ENCODE peak calls at places on chromosomes 16 and 17, in nine cellular contexts. T is hepatocyte; L is adrenal gland; Q is sigmoid colon; P is esophagus squamous epithelium; S is upper lobe of right lung; J is CD8-positive, alpha-beta T cell; O is neural progenitor cell; V is right atrium auricular region. E is an unnamed sample. For H3K36me3 and H3K27me3, the result is how much of the 10 kb centered on the place peaks cover.

GRCh38 chr17:52157161-52157560 is 1.4 kb downstream of the CA10 start:
- DNase-seq in T (no peak), Q (no peak), L (no peak), O (no peak), J (no peak), V (no peak), P (no peak), S (no peak), E (peak)

GRCh38 chr17:40326014-40326831 is 17.2 kb downstream of the RARA start:
- DNase-seq in T (no peak), L (no peak), J (peak), V (no peak), S (no peak), Q (no peak), P (no peak), O (no peak), E (no peak)

GRCh38 chr17:39738568-39738901 is 797 bp downstream of the GRB7 start:
- DNase-seq in Q (no peak), J (peak), O (peak), T (peak), V (no peak), L (no peak), P (no peak), S (no peak), E (peak)

GRCh38 chr16:22670551-22670970 is 143.4 kb upstream of the HS3ST2 start:
- DNase-seq in P (no peak), V (peak), L (no peak), Q (peak), O (peak), T (no peak), S (no peak), J (no peak), E (peak)

GRCh38 chr17:40251576-40251975 is 32.5 kb downstream of the WIPF2 start:
- DNase-seq in T (peak), P (no peak), S (no peak), Q (peak), V (no peak), O (no peak), L (peak), J (no peak), E (no peak)

GRCh38 chr17:27390540-27390939 is 65.7 kb upstream of the KSR1 start:
- DNase-seq in T (no peak), V (no peak), L (no peak), O (no peak), S (no peak), Q (no peak), P (no peak), J (no peak), E (no peak)

GRCh38 chr17:3904486-3904885 is 11.6 kb upstream of the CAMKK1 start:
- DNase-seq in J (no peak), P (no peak), O (no peak), L (no peak), Q (no peak), S (no peak), V (no peak), T (no peak), E (peak)

GRCh38 chr16:48542020-48542473 is 67.9 kb downstream of the N4BP1 start:
- DNase-seq in V (peak), P (no peak), L (peak), T (peak), Q (peak), S (peak), J (no peak), O (peak), E (peak)

GRCh38 chr17:65055708-65056638 is 567 bp downstream of the GNA13 start:
- DNase-seq in J (peak), V (peak), O (peak), P (no peak), S (peak), Q (peak), T (peak), L (peak), E (peak)

GRCh38 chr16:53785044-53785443 is 81.1 kb downstream of the FTO start:
- DNase-seq in T (no peak), L (no peak), V (no peak), S (no peak), O (no peak), P (no peak), Q (no peak), J (no peak), E (no peak)

GRCh38 chr17:42097691-42098661 is at the start of gene ZNF385C:
- DNase-seq in Q (no peak), L (no peak), J (peak), T (peak), V (no peak), P (no peak), O (peak), S (no peak), E (peak)

GRCh38 chr17:72954595-72954994 is 137.9 kb downstream of the SLC39A11 start:
- DNase-seq in V (no peak), P (no peak), J (no peak), O (no peak), S (no peak), Q (no peak), T (no peak), L (peak), E (no peak)

GRCh38 chr17:79137791-79138190 is 63.2 kb downstream of the ENGASE start:
- DNase-seq in L (no peak), O (no peak), S (no peak), V (no peak), P (no peak), Q (no peak), J (no peak), T (no peak), E (no peak)

GRCh38 chr17:66963521-66964082 is 905 bp upstream of the CACNG4 start:
- DNase-seq in J (no peak), L (no peak), Q (no peak), P (no peak), T (no peak), S (no peak), O (peak), V (no peak), E (peak)

GRCh38 chr16:68100504-68100903 is 15.3 kb downstream of the NFATC3 start:
- DNase-seq in T (no peak), L (no peak), J (no peak), Q (no peak), S (no peak), O (no peak), P (no peak), V (no peak), E (no peak)

GRCh38 chr16:75019007-75019406 is 20.2 kb downstream of the ZNRF1 start:
- DNase-seq in V (no peak), L (no peak), Q (no peak), O (no peak), T (no peak), J (no peak), P (no peak), S (no peak), E (no peak)

GRCh38 chr17:17325228-17325627 is 22.1 kb downstream of the NT5M start:
- DNase-seq in O (no peak), L (no peak), V (no peak), J (no peak), P (no peak), T (no peak), Q (no peak), S (no peak), E (no peak)

GRCh38 chr17:49715221-49715620 is 7.5 kb upstream of the SLC35B1 start:
- DNase-seq in P (no peak), V (no peak), J (peak), O (no peak), T (no peak), S (no peak), Q (no peak), L (no peak), E (no peak)

GRCh38 chr17:78185981-78186688 is 717 bp downstream of the TK1 start:
- DNase-seq in O (peak), T (no peak), S (peak), J (no peak), L (peak), V (no peak), P (no peak), Q (no peak), E (no peak)

GRCh38 chr16:67528222-67528869 is at the start of gene RIPOR1:
- DNase-seq in T (peak), J (peak), S (peak), O (peak), Q (peak), P (no peak), L (peak), V (no peak), E (peak)

DNA sequence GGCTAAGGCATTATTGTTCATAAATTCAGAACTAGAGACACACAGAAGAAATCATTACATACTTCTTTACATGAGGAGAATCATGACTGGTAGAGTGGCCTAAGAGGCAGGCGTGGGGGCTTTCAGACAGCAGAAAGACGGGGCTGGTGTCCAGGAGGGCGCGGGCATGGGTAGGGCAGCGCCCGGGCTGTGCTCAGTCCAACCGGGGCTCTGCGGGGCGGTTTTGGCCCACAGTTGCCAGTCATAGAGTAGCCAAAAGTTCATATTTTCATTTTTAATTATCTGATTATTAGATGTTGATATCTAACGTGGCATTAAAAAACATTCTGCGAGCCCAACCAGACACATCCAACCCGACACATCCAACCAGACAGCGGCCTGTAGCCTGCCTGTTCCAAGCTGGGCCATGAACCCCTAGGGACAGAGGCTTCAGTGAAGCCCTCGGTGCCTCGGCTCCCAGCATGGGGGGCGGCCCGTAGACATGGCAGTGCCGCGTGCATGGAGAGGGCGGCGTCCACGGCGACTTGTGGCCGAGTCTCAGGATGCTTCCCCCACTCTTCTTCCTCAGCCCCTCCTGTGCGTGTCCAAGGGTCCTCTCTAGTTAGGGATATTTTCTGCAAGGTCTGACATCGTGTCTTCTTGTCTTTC is 162.4 kb upstream of the CHMP6 start:
- DNase-seq in S (peak), L (no peak), P (no peak), V (no peak), Q (peak), T (no peak), O (no peak), J (no peak), E (peak)
- H3K4me3 ChIP-seq in S (no peak), L (no peak), P (no peak), V (no peak), Q (no peak), T (no peak), O (no peak), J (no peak), E (no peak)

DNA sequence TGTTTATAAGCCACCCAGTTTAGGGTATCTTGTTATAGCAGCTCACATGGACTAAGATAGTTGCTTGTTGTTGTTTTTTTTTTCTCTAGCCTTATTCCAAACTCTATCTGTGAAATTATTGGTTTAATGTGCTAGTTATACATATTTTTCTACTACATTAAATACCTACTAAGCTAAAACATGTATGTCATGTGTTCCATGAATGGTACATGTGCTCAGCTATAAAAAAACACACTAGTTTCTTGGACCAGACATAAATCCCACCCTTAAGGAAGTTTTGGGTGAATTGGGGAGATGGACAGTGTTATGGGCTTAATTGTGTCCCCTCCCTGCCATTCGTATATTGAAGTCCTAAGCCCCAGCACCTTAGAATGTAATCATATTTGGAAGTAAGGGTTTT is 19.8 kb downstream of the ITPRIPL2 start:
- DNase-seq in P (no peak), J (no peak), L (no peak), O (no peak), V (no peak), T (no peak), Q (no peak), S (no peak), E (no peak)
- H3K36me3 ChIP-seq in P (under half), J (under half), L (under half), O (under half), V (under half), T (under half), Q (under half), S (under half), E (under half)

GRCh38 chr16:84768798-84769177 is 51.0 kb upstream of the CRISPLD2 start:
- DNase-seq in S (no peak), T (no peak), O (no peak), J (no peak), Q (no peak), L (no peak), V (no peak), P (no peak), E (no peak)
- H3K27me3 ChIP-seq in S (under half), T (under half), O (under half), J (under half), Q (under half), L (under half), V (under half), P (under half), E (under half)

GRCh38 chr16:72620348-72620747 is 427.6 kb downstream of the ZFHX3 start:
- DNase-seq in J (no peak), V (no peak), P (no peak), Q (no peak), T (no peak), O (no peak), L (no peak), S (no peak), E (no peak)
- H3K4me3 ChIP-seq in J (no peak), V (no peak), P (no peak), Q (no peak), T (no peak), O (no peak), L (no peak), S (no peak), E (no peak)

GRCh38 chr16:4870138-4870671 is 22.9 kb downstream of the UBN1 start:
- DNase-seq in Q (no peak), T (no peak), P (no peak), O (no peak), S (peak), V (no peak), J (no peak), L (no peak), E (peak)
- H3K36me3 ChIP-seq in Q (under half), T (under half), P (under half), O (under half), S (half or more), V (half or more), J (under half), L (under half), E (under half)

GRCh38 chr17:44967026-44967906 is 837 bp downstream of the C1QL1 start:
- DNase-seq in V (no peak), J (no peak), T (no peak), Q (no peak), S (no peak), O (peak), L (no peak), P (no peak), E (peak)
- H3K27me3 ChIP-seq in V (under half), J (under half), T (half or more), Q (under half), S (half or more), O (half or more), L (half or more), P (half or more), E (half or more)

GRCh38 chr16:83669456-83669855 is 138.3 kb upstream of the HSBP1 start:
- DNase-seq in Q (no peak), S (no peak), J (no peak), T (no peak), O (no peak), L (no peak), P (no peak), V (no peak), E (no peak)
- H3K4me3 ChIP-seq in Q (no peak), S (no peak), J (no peak), T (no peak), O (no peak), L (no peak), P (no peak), V (no peak), E (no peak)

GRCh38 chr16:50613281-50613991 is 65.2 kb downstream of the NKD1 start:
- DNase-seq in O (no peak), P (no peak), V (no peak), T (peak), Q (peak), L (no peak), J (no peak), S (no peak), E (no peak)
- H3K36me3 ChIP-seq in O (under half), P (under half), V (under half), T (under half), Q (under half), L (under half), J (under half), S (under half), E (under half)

DNA sequence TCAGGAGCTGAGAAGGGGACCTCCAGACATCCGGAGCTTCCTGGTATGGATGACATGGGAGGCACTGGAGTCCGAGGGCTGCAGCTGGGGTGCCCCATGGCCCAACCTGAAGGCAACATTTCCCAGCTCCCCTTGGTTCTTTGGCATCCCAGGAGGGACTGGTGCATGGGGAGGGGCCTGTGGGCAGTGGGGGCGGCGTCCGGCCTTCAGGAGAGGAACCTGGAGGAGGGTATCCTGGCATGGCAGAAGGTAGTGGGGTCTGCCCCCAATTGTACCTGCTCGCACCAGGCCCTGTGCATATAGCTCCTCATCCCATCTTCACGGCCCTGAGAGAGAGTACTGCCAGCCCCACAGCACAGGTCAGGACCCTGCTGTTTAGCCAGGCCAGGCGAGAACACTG is 11.9 kb downstream of the NPTX1 start:
- DNase-seq in S (no peak), V (no peak), Q (no peak), P (no peak), J (no peak), L (no peak), O (no peak), T (no peak), E (no peak)
- H3K27me3 ChIP-seq in S (under half), V (under half), Q (under half), P (half or more), J (under half), L (under half), O (half or more), T (under half), E (under half)

E was measured in H7.